ENCODE peak calls at places on chromosome 13, in nine cellular contexts. One of them, this sample, is unnamed.

GRCh38 chr13:19927117-19927734 is 31.3 kb upstream of the ZMYM2 start:
- DNase-seq in GM04503: no peak
- DNase-seq in iris pigment epithelial cell: peak
- DNase-seq in GF-D8: no peak
- DNase-seq in NCI-H1417: no peak
- DNase-seq in AG04450: no peak
- DNase-seq in NCI-H748 treated with DMSO at 0.1 percent for 48 hours: peak
- DNase-seq in activated naive CD8-positive, alpha-beta T cell treated with anti-CD3 and anti-CD28 coated beads, Interleukin-2, amount 50 U/mL, for 24 hours: no peak
- DNase-seq in NCI-H1694: peak
- DNase-seq in this sample: no peak

GRCh38 chr13:109154146-109154545 is 524.7 kb downstream of the MYO16 start:
- DNase-seq in GM04503: no peak
- DNase-seq in activated naive CD8-positive, alpha-beta T cell treated with anti-CD3 and anti-CD28 coated beads, Interleukin-2, amount 50 U/mL, for 24 hours: no peak
- DNase-seq in iris pigment epithelial cell: peak
- DNase-seq in NCI-H1417: no peak
- DNase-seq in AG04450: no peak
- DNase-seq in NCI-H1694: no peak
- DNase-seq in NCI-H748 treated with DMSO at 0.1 percent for 48 hours: no peak
- DNase-seq in GF-D8: no peak
- DNase-seq in this sample: no peak

GRCh38 chr13:50589139-50589538 is 254.4 kb downstream of the DLEU7 start:
- DNase-seq in AG04450: peak
- DNase-seq in GF-D8: no peak
- DNase-seq in NCI-H748 treated with DMSO at 0.1 percent for 48 hours: no peak
- DNase-seq in NCI-H1417: no peak
- DNase-seq in NCI-H1694: no peak
- DNase-seq in iris pigment epithelial cell: peak
- DNase-seq in activated naive CD8-positive, alpha-beta T cell treated with anti-CD3 and anti-CD28 coated beads, Interleukin-2, amount 50 U/mL, for 24 hours: no peak
- DNase-seq in GM04503: peak
- DNase-seq in this sample: peak

GRCh38 chr13:50358221-50358620 is 343.0 kb downstream of the KCNRG start:
- DNase-seq in NCI-H1694: peak
- DNase-seq in iris pigment epithelial cell: no peak
- DNase-seq in GF-D8: no peak
- DNase-seq in NCI-H748 treated with DMSO at 0.1 percent for 48 hours: no peak
- DNase-seq in GM04503: no peak
- DNase-seq in activated naive CD8-positive, alpha-beta T cell treated with anti-CD3 and anti-CD28 coated beads, Interleukin-2, amount 50 U/mL, for 24 hours: no peak
- DNase-seq in NCI-H1417: peak
- DNase-seq in AG04450: no peak
- DNase-seq in this sample: no peak

GRCh38 chr13:110154370-110155031 is 152.5 kb downstream of the COL4A1 start:
- DNase-seq in NCI-H748 treated with DMSO at 0.1 percent for 48 hours: no peak
- DNase-seq in NCI-H1417: no peak
- DNase-seq in GM04503: no peak
- DNase-seq in GF-D8: no peak
- DNase-seq in AG04450: no peak
- DNase-seq in iris pigment epithelial cell: no peak
- DNase-seq in NCI-H1694: no peak
- DNase-seq in activated naive CD8-positive, alpha-beta T cell treated with anti-CD3 and anti-CD28 coated beads, Interleukin-2, amount 50 U/mL, for 24 hours: no peak
- DNase-seq in this sample: peak

GRCh38 chr13:75181906-75182305 is 300.1 kb downstream of the TBC1D4 start:
- DNase-seq in GF-D8: no peak
- DNase-seq in iris pigment epithelial cell: peak
- DNase-seq in activated naive CD8-positive, alpha-beta T cell treated with anti-CD3 and anti-CD28 coated beads, Interleukin-2, amount 50 U/mL, for 24 hours: no peak
- DNase-seq in NCI-H748 treated with DMSO at 0.1 percent for 48 hours: no peak
- DNase-seq in NCI-H1694: no peak
- DNase-seq in AG04450: peak
- DNase-seq in GM04503: no peak
- DNase-seq in NCI-H1417: no peak
- DNase-seq in this sample: no peak

GRCh38 chr13:59666504-59666903 is 497.2 kb downstream of the DIAPH3 start:
- DNase-seq in activated naive CD8-positive, alpha-beta T cell treated with anti-CD3 and anti-CD28 coated beads, Interleukin-2, amount 50 U/mL, for 24 hours: no peak
- DNase-seq in GF-D8: no peak
- DNase-seq in AG04450: no peak
- DNase-seq in NCI-H748 treated with DMSO at 0.1 percent for 48 hours: no peak
- DNase-seq in GM04503: no peak
- DNase-seq in iris pigment epithelial cell: peak
- DNase-seq in NCI-H1694: no peak
- DNase-seq in NCI-H1417: no peak
- DNase-seq in this sample: peak

GRCh38 chr13:110185696-110186095 is 121.3 kb downstream of the COL4A1 start:
- DNase-seq in NCI-H748 treated with DMSO at 0.1 percent for 48 hours: no peak
- DNase-seq in NCI-H1694: no peak
- DNase-seq in GM04503: peak
- DNase-seq in activated naive CD8-positive, alpha-beta T cell treated with anti-CD3 and anti-CD28 coated beads, Interleukin-2, amount 50 U/mL, for 24 hours: no peak
- DNase-seq in GF-D8: no peak
- DNase-seq in NCI-H1417: no peak
- DNase-seq in iris pigment epithelial cell: peak
- DNase-seq in AG04450: no peak
- DNase-seq in this sample: no peak

GRCh38 chr13:29516880-29517279 is 78.6 kb downstream of the SLC7A1 start:
- DNase-seq in GM04503: no peak
- DNase-seq in GF-D8: no peak
- DNase-seq in NCI-H1417: no peak
- DNase-seq in NCI-H1694: no peak
- DNase-seq in iris pigment epithelial cell: no peak
- DNase-seq in AG04450: no peak
- DNase-seq in NCI-H748 treated with DMSO at 0.1 percent for 48 hours: no peak
- DNase-seq in activated naive CD8-positive, alpha-beta T cell treated with anti-CD3 and anti-CD28 coated beads, Interleukin-2, amount 50 U/mL, for 24 hours: no peak
- DNase-seq in this sample: no peak

GRCh38 chr13:67736646-67737420 is 506.7 kb upstream of the PCDH9 start:
- DNase-seq in activated naive CD8-positive, alpha-beta T cell treated with anti-CD3 and anti-CD28 coated beads, Interleukin-2, amount 50 U/mL, for 24 hours: no peak
- DNase-seq in GM04503: no peak
- DNase-seq in NCI-H1694: no peak
- DNase-seq in NCI-H748 treated with DMSO at 0.1 percent for 48 hours: peak
- DNase-seq in NCI-H1417: peak
- DNase-seq in iris pigment epithelial cell: peak
- DNase-seq in GF-D8: no peak
- DNase-seq in AG04450: peak
- DNase-seq in this sample: no peak

GRCh38 chr13:36130168-36130541 is 1.0 kb downstream of the DCLK1 start:
- DNase-seq in activated naive CD8-positive, alpha-beta T cell treated with anti-CD3 and anti-CD28 coated beads, Interleukin-2, amount 50 U/mL, for 24 hours: no peak
- DNase-seq in NCI-H1417: peak
- DNase-seq in iris pigment epithelial cell: no peak
- DNase-seq in NCI-H1694: no peak
- DNase-seq in NCI-H748 treated with DMSO at 0.1 percent for 48 hours: peak
- DNase-seq in AG04450: no peak
- DNase-seq in GF-D8: no peak
- DNase-seq in GM04503: no peak
- DNase-seq in this sample: no peak

GRCh38 chr13:113029487-113030258 is 60.7 kb downstream of the MCF2L start:
- DNase-seq in GM04503: no peak
- DNase-seq in NCI-H748 treated with DMSO at 0.1 percent for 48 hours: no peak
- DNase-seq in GF-D8: no peak
- DNase-seq in NCI-H1694: no peak
- DNase-seq in NCI-H1417: peak
- DNase-seq in activated naive CD8-positive, alpha-beta T cell treated with anti-CD3 and anti-CD28 coated beads, Interleukin-2, amount 50 U/mL, for 24 hours: peak
- DNase-seq in AG04450: no peak
- DNase-seq in iris pigment epithelial cell: no peak
- DNase-seq in this sample: no peak

GRCh38 chr13:27808866-27809546 is 16.7 kb downstream of the GSX1 start:
- DNase-seq in NCI-H1417: no peak
- DNase-seq in AG04450: no peak
- DNase-seq in iris pigment epithelial cell: no peak
- DNase-seq in NCI-H748 treated with DMSO at 0.1 percent for 48 hours: no peak
- DNase-seq in NCI-H1694: no peak
- DNase-seq in activated naive CD8-positive, alpha-beta T cell treated with anti-CD3 and anti-CD28 coated beads, Interleukin-2, amount 50 U/mL, for 24 hours: no peak
- DNase-seq in GM04503: no peak
- DNase-seq in GF-D8: no peak
- DNase-seq in this sample: no peak

GRCh38 chr13:74221752-74222151 is 87.5 kb upstream of the KLF12 start:
- DNase-seq in NCI-H1694: no peak
- DNase-seq in GF-D8: no peak
- DNase-seq in activated naive CD8-positive, alpha-beta T cell treated with anti-CD3 and anti-CD28 coated beads, Interleukin-2, amount 50 U/mL, for 24 hours: no peak
- DNase-seq in NCI-H748 treated with DMSO at 0.1 percent for 48 hours: no peak
- DNase-seq in GM04503: no peak
- DNase-seq in AG04450: no peak
- DNase-seq in iris pigment epithelial cell: no peak
- DNase-seq in NCI-H1417: no peak
- DNase-seq in this sample: no peak